ENCODE peak calls at places on chromosomes 7 and 10, in seven cellular contexts. U is HCT116, B is vagina, H is K562, J is transverse colon, I is GM23338, E is stomach. P is an unnamed sample. For H3K4me1, the result is how much of the 10 kb centered on the place peaks cover.

GRCh38 chr7:156474241-156474743 is 166.3 kb upstream of the RNF32 start:
- DNase-seq in I (no peak), J (no peak), E (no peak), H (no peak), U (no peak), B (no peak), P (no peak)

GRCh38 chr7:28678421-28678965 is 266.2 kb downstream of the CREB5 start:
- DNase-seq in U (no peak), J (no peak), E (no peak), I (no peak), B (no peak), H (no peak), P (no peak)

GRCh38 chr10:79189853-79190435 is 121.2 kb downstream of the ZMIZ1 start:
- DNase-seq in E (no peak), J (no peak), U (no peak), B (no peak), H (no peak), I (no peak), P (no peak)

GRCh38 chr10:79250259-79250658 is 97.0 kb upstream of the PPIF start:
- DNase-seq in E (peak), J (peak), B (no peak), I (no peak), H (no peak), U (no peak), P (no peak)

GRCh38 chr7:97009753-97010732 is 4.7 kb downstream of the DLX6 start:
- DNase-seq in H (no peak), J (no peak), I (peak), E (no peak), U (no peak), B (peak), P (no peak)

GRCh38 chr7:97012293-97013005 is 7.1 kb downstream of the DLX6 start:
- DNase-seq in I (peak), E (no peak), B (no peak), U (no peak), H (no peak), J (no peak), P (no peak)

GRCh38 chr7:115721293-115721920 is 309.2 kb downstream of the TFEC start:
- DNase-seq in H (no peak), B (no peak), I (no peak), J (no peak), U (no peak), E (no peak), P (no peak)

GRCh38 chr7:84274029-84274638 is 79.5 kb upstream of the SEMA3A start:
- DNase-seq in U (no peak), J (no peak), E (no peak), B (no peak), I (peak), H (no peak), P (no peak)

GRCh38 chr10:21519981-21520436 is 5.5 kb downstream of the SKIDA1 start:
- DNase-seq in J (no peak), I (no peak), H (no peak), E (no peak), U (no peak), B (no peak), P (no peak)

GRCh38 chr10:90430186-90430585 is 427.7 kb downstream of the HTR7 start:
- DNase-seq in I (no peak), E (no peak), J (no peak), B (no peak), U (no peak), H (no peak), P (no peak)

GRCh38 chr7:50166997-50167961 is 74.2 kb upstream of the ZPBP start:
- DNase-seq in J (no peak), I (no peak), E (no peak), B (no peak), H (no peak), U (no peak), P (no peak)

GRCh38 chr7:128863433-128863989 is 855 bp downstream of the ATP6V1F start:
- DNase-seq in U (peak), I (peak), B (no peak), E (peak), J (peak), H (peak), P (no peak)

GRCh38 chr7:157518514-157519175 is 181.8 kb downstream of the DNAJB6 start:
- DNase-seq in I (no peak), B (no peak), J (no peak), U (no peak), H (no peak), E (no peak), P (no peak)

GRCh38 chr7:146235210-146235609 is 118.6 kb downstream of the CNTNAP2 start:
- DNase-seq in U (no peak), J (no peak), H (no peak), I (no peak), B (no peak), E (no peak), P (no peak)

GRCh38 chr10:3397231-3397630 is 224.6 kb upstream of the PITRM1 start:
- DNase-seq in B (no peak), E (no peak), H (no peak), I (no peak), U (no peak), J (no peak), P (no peak)

GRCh38 chr7:2924866-2925840 is 81.0 kb upstream of the GNA12 start:
- DNase-seq in E (no peak), H (peak), B (no peak), U (no peak), J (no peak), I (no peak), P (no peak)

GRCh38 chr7:10571759-10572158 is 401.9 kb upstream of the PHF14 start:
- DNase-seq in U (no peak), B (no peak), H (no peak), I (no peak), J (no peak), E (no peak), P (no peak)
- H3K4me1 ChIP-seq in U (under half), B (under half), H (under half), I (under half), J (under half), E (under half), P (under half)

GRCh38 chr10:114057845-114058244 is 14.2 kb downstream of the ADRB1 start:
- DNase-seq in B (no peak), E (no peak), U (no peak), I (no peak), H (no peak), J (no peak), P (no peak)
- H3K27ac ChIP-seq in B (no peak), E (no peak), U (no peak), I (no peak), H (no peak), J (no peak), P (no peak)

GRCh38 chr7:135980665-135981180 is 3.6 kb upstream of the MTPN start:
- DNase-seq in H (peak), U (no peak), I (no peak), J (peak), B (no peak), E (peak), P (no peak)
- TF ChIP-seq POLR2AphosphoS5 in H (no peak), U (no peak), I (no peak), J (no peak), B (no peak), E (no peak), P (no peak)

GRCh38 chr10:101933976-101934375 is 90.4 kb upstream of the KCNIP2 start:
- DNase-seq in E (no peak), B (no peak), H (no peak), I (no peak), J (no peak), U (no peak), P (no peak)

GRCh38 chr10:101934911-101935310 is 91.3 kb upstream of the KCNIP2 start:
- DNase-seq in B (no peak), I (no peak), H (no peak), U (no peak), E (no peak), J (no peak), P (no peak)

GRCh38 chr10:101932182-101932581 is 88.6 kb upstream of the KCNIP2 start:
- DNase-seq in I (no peak), B (no peak), U (no peak), H (no peak), J (no peak), E (no peak), P (no peak)

GRCh38 chr10:101938316-101939272 is 95.0 kb upstream of the KCNIP2 start:
- DNase-seq in H (no peak), U (peak), I (no peak), J (no peak), B (no peak), E (no peak), P (no peak)

DNA sequence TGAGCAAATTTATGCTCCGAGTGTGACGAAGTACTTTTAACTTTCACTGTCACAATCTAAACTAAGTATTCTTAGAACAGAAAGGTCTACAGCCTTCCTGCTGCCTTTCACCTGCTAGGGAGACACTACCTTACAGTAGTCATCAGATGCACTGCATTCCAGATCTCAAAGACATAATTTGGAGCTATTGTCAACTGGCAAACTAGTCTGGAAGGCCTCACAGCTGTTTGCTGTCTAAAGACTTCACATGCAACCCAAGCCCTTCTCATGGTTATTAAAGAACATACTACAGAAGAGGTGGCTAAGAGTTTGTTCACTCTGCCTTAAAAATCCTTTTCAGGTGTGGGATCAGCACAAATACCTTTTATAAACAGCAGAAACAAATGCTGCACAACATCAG is 91.8 kb upstream of the KCNIP2 start:
- DNase-seq in E (no peak), J (no peak), H (no peak), U (no peak), I (peak), B (no peak), P (no peak)
- H3K4me1 ChIP-seq in E (under half), J (under half), H (under half), U (under half), I (under half), B (under half), P (under half)

DNA sequence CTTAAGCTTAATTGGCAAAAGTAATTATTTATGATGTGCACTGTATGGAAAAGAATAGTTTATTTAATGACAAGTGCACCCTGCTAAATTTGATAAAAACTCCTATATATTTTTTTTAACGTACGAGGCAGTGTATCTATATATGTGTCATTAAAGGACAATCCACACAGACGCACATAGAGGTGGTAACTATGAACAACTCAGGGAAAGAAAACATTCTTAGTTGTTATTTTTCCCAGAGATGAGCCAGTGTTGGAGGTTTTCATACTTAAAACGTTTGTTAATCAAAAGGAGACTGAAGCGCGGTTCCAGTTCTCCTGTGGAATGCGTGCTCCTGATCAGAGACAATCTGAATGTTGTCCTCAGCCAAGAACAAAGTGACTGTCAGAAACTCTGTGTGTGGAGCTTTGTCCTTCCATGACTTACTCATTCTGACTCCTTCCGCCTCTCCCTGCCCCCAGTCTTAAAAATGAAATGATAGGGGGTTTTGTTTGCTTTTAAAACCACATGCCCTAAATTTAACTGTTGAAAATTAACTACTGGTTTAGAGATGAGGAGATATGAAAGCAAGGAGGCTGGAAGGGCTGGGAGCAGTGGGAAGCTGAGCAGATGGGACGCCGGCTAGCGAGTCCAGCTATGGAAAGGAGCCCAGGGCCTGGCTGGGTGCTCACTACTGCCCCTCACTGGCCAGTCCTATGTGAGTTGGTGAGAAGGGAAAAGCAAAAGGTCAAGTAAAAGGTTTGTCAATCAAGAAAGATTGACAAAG is 99.6 kb downstream of the SVIL start:
- DNase-seq in I (peak), H (peak), B (no peak), E (peak), U (peak), J (peak), P (no peak)
- H3K27ac ChIP-seq in I (peak), H (no peak), B (peak), E (peak), U (no peak), J (peak), P (peak)

GRCh38 chr7:111753968-111754367 is 191.7 kb upstream of the IMMP2L start:
- DNase-seq in I (no peak), E (no peak), H (no peak), B (no peak), J (no peak), U (no peak), P (no peak)

GRCh38 chr7:111750168-111750715 is 187.9 kb upstream of the IMMP2L start:
- DNase-seq in E (no peak), H (no peak), J (no peak), B (no peak), U (no peak), I (no peak), P (no peak)

GRCh38 chr7:111752022-111752582 is 189.8 kb upstream of the IMMP2L start:
- DNase-seq in J (peak), U (peak), E (peak), I (peak), H (peak), B (no peak), P (no peak)

GRCh38 chr7:111749625-111750024 is 187.3 kb upstream of the IMMP2L start:
- DNase-seq in H (no peak), U (no peak), B (no peak), E (no peak), I (no peak), J (no peak), P (no peak)

DNA sequence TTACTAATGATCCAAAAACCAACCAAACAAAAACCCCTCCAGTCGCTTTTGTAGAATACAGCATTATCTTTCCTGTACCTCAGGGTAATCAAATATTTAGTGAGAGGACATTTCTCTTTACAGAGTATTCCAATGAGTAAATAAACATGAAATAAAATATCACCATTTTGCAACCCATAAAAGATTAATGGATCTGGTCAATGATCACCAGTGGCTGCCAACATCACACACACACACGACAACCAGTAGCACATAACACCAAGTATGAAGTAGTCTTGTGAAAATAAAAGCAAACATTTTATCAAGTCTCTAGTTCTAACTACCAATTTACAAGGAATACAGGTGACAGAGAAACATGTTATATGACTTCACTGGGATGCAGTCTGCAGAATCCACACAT is 188.6 kb upstream of the IMMP2L start:
- DNase-seq in I (no peak), H (no peak), J (no peak), E (no peak), B (no peak), U (no peak), P (no peak)
- TF ChIP-seq POLR2AphosphoS5 in I (no peak), H (no peak), J (no peak), E (no peak), B (no peak), U (no peak), P (no peak)

GRCh38 chr10:124706462-124706857 is 37.7 kb downstream of the FAM53B start:
- DNase-seq in E (no peak), H (no peak), B (no peak), U (no peak), I (no peak), J (no peak), P (no peak)

GRCh38 chr10:124705021-124705740 is 39.0 kb downstream of the FAM53B start:
- DNase-seq in I (no peak), H (no peak), U (no peak), B (no peak), E (no peak), J (no peak), P (no peak)

GRCh38 chr10:124706876-124707516 is 37.2 kb downstream of the FAM53B start:
- DNase-seq in H (no peak), E (no peak), B (no peak), U (no peak), J (no peak), I (no peak), P (no peak)

GRCh38 chr10:124704428-124704805 is 39.8 kb downstream of the FAM53B start:
- DNase-seq in H (no peak), B (no peak), J (no peak), E (no peak), I (no peak), U (no peak), P (no peak)

DNA sequence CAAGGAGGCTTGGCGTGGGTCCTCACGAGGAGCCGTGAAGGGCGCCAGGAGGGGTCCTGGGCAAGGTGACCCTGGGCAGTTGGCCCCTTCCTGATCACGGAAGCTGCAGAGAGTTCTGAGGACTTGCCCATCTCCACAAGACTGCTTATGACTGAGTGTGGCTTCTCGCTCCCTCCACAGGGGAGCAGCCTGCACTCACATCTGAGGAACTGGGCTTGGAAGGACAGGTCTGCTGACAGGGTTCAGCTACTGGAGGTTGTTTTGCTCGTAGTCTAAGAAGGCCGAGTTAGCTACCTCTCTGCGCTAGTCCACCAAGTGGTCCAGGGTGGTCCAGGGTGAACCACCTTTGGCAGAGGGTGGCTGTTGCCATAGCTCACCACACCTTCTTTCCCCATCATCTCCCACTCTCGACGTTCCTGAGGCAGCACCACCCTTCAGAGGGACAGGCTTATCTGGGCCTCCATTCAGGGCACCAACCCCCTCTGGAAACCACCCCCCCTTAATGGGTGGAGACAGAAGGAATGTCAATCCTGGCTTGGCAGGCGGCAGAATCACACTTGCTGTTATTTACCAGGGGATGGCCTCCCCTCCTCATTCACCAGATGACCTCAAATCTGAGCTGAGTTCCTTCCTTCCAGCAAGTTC is 38.2 kb downstream of the FAM53B start:
- DNase-seq in E (no peak), U (no peak), B (no peak), H (peak), J (no peak), I (no peak), P (no peak)
- H3K4me1 ChIP-seq in E (half or more), U (under half), B (half or more), H (under half), J (half or more), I (under half), P (under half)

GRCh38 chr7:15867441-15867840 is 181.0 kb upstream of the MEOX2 start:
- DNase-seq in H (no peak), U (no peak), I (no peak), J (no peak), B (no peak), E (no peak), P (no peak)

GRCh38 chr7:15864260-15864991 is 177.9 kb upstream of the MEOX2 start:
- DNase-seq in U (no peak), B (no peak), H (no peak), J (no peak), E (no peak), I (no peak), P (no peak)

GRCh38 chr7:15870337-15870736 is 183.9 kb upstream of the MEOX2 start:
- DNase-seq in U (no peak), I (no peak), E (no peak), J (no peak), B (no peak), H (no peak), P (no peak)

GRCh38 chr7:15862781-15863165 is 176.3 kb upstream of the MEOX2 start:
- DNase-seq in H (no peak), I (no peak), J (no peak), E (no peak), B (no peak), U (no peak), P (no peak)

GRCh38 chr7:15866753-15867152 is 180.3 kb upstream of the MEOX2 start:
- DNase-seq in B (no peak), I (no peak), E (no peak), J (no peak), H (no peak), U (no peak), P (no peak)
- H3K27ac ChIP-seq in B (no peak), I (no peak), E (no peak), J (no peak), H (no peak), U (no peak), P (no peak)

DNA sequence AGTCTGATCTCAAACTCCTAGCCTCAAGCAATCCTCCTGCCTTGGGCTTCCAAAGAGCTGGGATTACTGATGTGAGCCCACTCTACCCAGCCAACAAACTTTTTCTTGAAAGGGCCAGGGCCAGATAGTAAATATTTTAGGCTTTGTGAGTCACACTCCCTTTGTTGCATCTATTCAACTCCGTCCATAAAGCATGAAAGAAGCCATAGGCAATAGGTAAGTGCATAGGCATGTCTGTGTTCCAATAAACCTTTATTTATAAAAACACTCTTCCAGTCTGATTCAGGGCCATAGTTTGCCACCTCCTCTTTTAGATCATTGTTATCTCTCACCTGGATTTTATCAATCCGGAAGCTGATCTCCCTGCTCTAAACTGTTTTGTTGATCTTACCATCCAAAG is 105.6 kb upstream of the BMPER start:
- DNase-seq in H (no peak), J (no peak), B (no peak), I (no peak), E (no peak), U (no peak), P (no peak)
- TF ChIP-seq POLR2AphosphoS5 in H (no peak), J (no peak), B (no peak), I (no peak), E (no peak), U (no peak), P (no peak)